ENCODE peak calls at places on chromosomes 12 and 14, in six cellular contexts. N is suprapubic skin, X is A549, R is endothelial cell of umbilical vein, K is Peyer's patch, Q is upper lobe of left lung. S is an unnamed sample.

GRCh38 chr12:80925983-80926382 is 11.8 kb downstream of the LIN7A start:
- DNase-seq in R (no peak), N (no peak), Q (no peak), X (no peak), K (no peak), S (no peak)

GRCh38 chr12:107642240-107642639 is 43.4 kb upstream of the PWP1 start:
- DNase-seq in K (no peak), R (no peak), X (no peak), Q (no peak), N (no peak), S (no peak)

GRCh38 chr12:22083167-22083566 is 37.1 kb downstream of the CMAS start:
- DNase-seq in X (peak), K (no peak), R (peak), Q (no peak), N (no peak), S (no peak)

GRCh38 chr12:55671746-55672145 is 35.1 kb downstream of the OR10P1 start:
- DNase-seq in N (no peak), R (no peak), Q (no peak), X (no peak), K (peak), S (no peak)

GRCh38 chr14:62655161-62655560 is 390.1 kb downstream of the KCNH5 start:
- DNase-seq in K (no peak), N (no peak), X (no peak), R (no peak), Q (no peak), S (no peak)

GRCh38 chr12:67759829-67760228 is 111.3 kb downstream of the DYRK2 start:
- DNase-seq in N (no peak), R (no peak), K (no peak), X (no peak), Q (no peak), S (no peak)

GRCh38 chr14:53032161-53032803 is 81.4 kb upstream of the FERMT2 start:
- DNase-seq in R (peak), K (no peak), N (no peak), Q (no peak), X (peak), S (peak)

GRCh38 chr14:61051046-61051445 is 70.0 kb downstream of the SLC38A6 start:
- DNase-seq in Q (peak), R (no peak), N (no peak), X (no peak), K (no peak), S (no peak)

GRCh38 chr14:59739794-59740193 is 130.8 kb downstream of the RTN1 start:
- DNase-seq in R (no peak), X (no peak), Q (peak), K (no peak), N (no peak), S (no peak)

GRCh38 chr12:46460682-46461215 is 88.2 kb upstream of the SLC38A2 start:
- DNase-seq in K (no peak), N (no peak), Q (no peak), X (no peak), R (no peak), S (no peak)

GRCh38 chr14:88023658-88024187 is 18.8 kb downstream of the GPR65 start:
- DNase-seq in Q (no peak), K (no peak), N (no peak), R (no peak), X (no peak), S (no peak)

GRCh38 chr12:85951823-85952222 is 77.7 kb downstream of the NTS start:
- DNase-seq in K (no peak), X (peak), N (no peak), R (peak), Q (no peak), S (no peak)

GRCh38 chr12:13288937-13289643 is 92.6 kb downstream of the EMP1 start:
- DNase-seq in R (no peak), N (no peak), K (no peak), Q (no peak), X (no peak), S (no peak)

GRCh38 chr12:47636908-47637780 is 68.7 kb downstream of the RPAP3 start:
- DNase-seq in Q (peak), N (no peak), X (peak), R (no peak), K (peak), S (no peak)

GRCh38 chr14:80202888-80203562 is 8.3 kb downstream of the DIO2 start:
- DNase-seq in X (peak), N (no peak), K (peak), Q (no peak), R (no peak), S (no peak)

GRCh38 chr12:121522962-121523361 is 57.9 kb downstream of the KDM2B start:
- DNase-seq in R (no peak), N (no peak), K (no peak), Q (no peak), X (no peak), S (no peak)

GRCh38 chr14:21233457-21234076 is 35.7 kb downstream of the HNRNPC start:
- DNase-seq in K (no peak), R (no peak), N (no peak), Q (no peak), X (peak), S (no peak)

GRCh38 chr12:70719672-70720420 is 82.6 kb upstream of the PTPRB start:
- DNase-seq in K (peak), R (peak), Q (no peak), X (peak), N (no peak), S (no peak)

GRCh38 chr12:116346222-116346621 is 68.7 kb upstream of the MED13L start:
- DNase-seq in X (no peak), N (no peak), R (peak), K (peak), Q (no peak), S (no peak)

GRCh38 chr12:114213055-114213561 is 192.8 kb downstream of the TBX5 start:
- DNase-seq in K (no peak), Q (no peak), X (peak), N (no peak), R (no peak), S (no peak)

GRCh38 chr14:93104961-93105360 is 10.8 kb downstream of the ITPK1 start:
- DNase-seq in K (no peak), R (no peak), X (no peak), Q (no peak), N (no peak), S (no peak)

GRCh38 chr12:15602051-15602672 is 187.0 kb downstream of the EPS8 start:
- DNase-seq in Q (no peak), X (no peak), K (no peak), N (no peak), R (no peak), S (no peak)

GRCh38 chr12:98227162-98227561 is 288.2 kb upstream of the TMPO start:
- DNase-seq in R (no peak), K (no peak), X (peak), Q (no peak), N (no peak), S (no peak)

GRCh38 chr12:28253175-28253641 is 63.0 kb downstream of the CCDC91 start:
- DNase-seq in Q (no peak), X (no peak), R (no peak), K (no peak), N (no peak), S (no peak)

GRCh38 chr12:42281281-42281680 is 43.2 kb upstream of the YAF2 start:
- DNase-seq in Q (no peak), R (no peak), X (no peak), N (no peak), K (no peak), S (no peak)

DNA sequence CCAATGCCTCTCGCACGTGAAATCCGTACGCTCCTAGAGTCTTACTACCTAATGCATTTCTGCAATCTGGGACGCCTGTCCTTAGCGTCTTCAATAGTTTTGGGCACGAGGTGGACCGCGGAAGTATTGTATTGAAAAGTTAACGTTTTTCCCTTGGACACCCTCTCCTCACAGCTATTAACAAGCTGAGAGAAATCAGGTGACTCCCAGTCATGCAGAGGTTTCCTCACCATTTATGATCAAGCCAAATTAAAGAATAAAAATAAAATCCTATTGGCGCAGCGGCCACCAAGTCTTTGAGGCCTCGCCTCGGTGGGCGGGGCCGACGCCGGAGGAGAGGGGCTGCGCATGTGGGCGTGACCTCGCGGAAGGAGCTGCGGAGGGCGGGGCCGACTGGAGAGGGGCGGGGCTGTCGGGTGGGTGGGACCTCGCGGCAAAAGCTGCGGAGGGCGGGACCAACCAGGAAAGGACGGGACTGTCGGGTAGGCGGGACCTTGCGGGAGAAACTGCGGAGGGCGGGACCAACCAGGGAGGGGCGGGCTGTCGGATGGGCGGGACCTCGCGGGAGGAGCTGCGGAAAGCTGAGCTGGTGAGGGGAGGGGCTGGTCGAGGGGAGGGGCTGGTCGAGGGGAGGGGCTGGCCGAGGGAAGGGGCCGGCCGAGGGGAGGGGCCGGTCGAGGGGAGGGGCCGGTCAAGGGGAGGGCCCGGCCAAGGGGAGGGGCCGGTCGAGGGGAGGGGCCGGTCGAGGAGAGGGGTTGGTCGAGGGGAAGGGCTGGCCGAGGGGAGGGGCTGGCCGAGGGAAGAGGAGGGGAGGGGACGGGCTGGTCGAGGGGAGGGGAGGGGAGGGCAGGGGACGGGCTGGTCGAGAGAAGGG is 1.1 kb upstream of the PPP2R5C start:
- DNase-seq in R (peak), N (peak), Q (peak), X (peak), K (peak), S (peak)
- TF ChIP-seq POLR2A in R (no peak), N (no peak), Q (no peak), X (no peak), K (no peak), S (no peak)

DNA sequence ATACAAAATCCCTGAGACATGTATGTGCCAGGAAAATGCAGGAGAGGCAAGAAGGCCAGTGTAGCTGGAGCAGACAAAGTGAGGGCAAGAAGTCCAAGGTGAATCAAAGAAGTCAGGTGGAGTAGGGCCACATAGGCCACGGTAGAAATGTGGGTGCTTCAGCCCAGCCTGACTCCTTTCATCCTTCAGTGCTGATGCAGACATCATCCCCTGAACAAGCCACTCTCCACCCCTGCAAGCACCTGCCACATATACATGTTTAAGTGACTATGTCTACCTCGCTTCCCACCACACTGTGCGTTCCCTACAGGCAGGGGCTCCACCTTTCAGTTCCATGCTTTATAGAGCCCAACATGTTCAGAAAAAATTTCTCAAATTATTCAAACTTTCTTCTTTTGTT is 11.7 kb downstream of the SLC7A7 start:
- DNase-seq in N (no peak), K (no peak), X (no peak), R (no peak), Q (no peak), S (no peak)
- TF ChIP-seq POLR2A in N (no peak), K (no peak), X (no peak), R (no peak), Q (no peak), S (no peak)

GRCh38 chr12:103924761-103925641 is 5.2 kb upstream of the HSP90B1 start:
- DNase-seq in X (peak), R (no peak), Q (no peak), K (no peak), N (no peak), S (peak)
- TF ChIP-seq POLR2A in X (no peak), R (no peak), Q (no peak), K (no peak), N (no peak), S (no peak)

GRCh38 chr14:105020815-105021655 is at the start of gene CDCA4:
- DNase-seq in N (peak), X (peak), Q (peak), R (peak), K (peak), S (peak)
- TF ChIP-seq POLR2A in N (peak), X (peak), Q (no peak), R (peak), K (peak), S (peak)

GRCh38 chr12:7557227-7557626 is 53.6 kb upstream of the CD163 start:
- DNase-seq in Q (no peak), R (no peak), K (no peak), N (no peak), X (no peak), S (no peak)

GRCh38 chr12:7555752-7556151 is 52.2 kb upstream of the CD163 start:
- DNase-seq in Q (no peak), N (no peak), K (no peak), X (no peak), R (peak), S (peak)
- TF ChIP-seq POLR2A in Q (no peak), N (peak), K (no peak), X (no peak), R (no peak), S (no peak)